ENCODE peak calls at places on chromosomes 1 and 21, in four cellular contexts. L is HepG2, N is NT2/D1, A is GM12878. P is an unnamed sample.
A peak's percentile ranks its signal among the peaks of the same experiment; 100 is the strongest.

GRCh38 chr1:230753586-230754251 is 6.5 kb downstream of the CAPN9 start:
- DNase-seq in L (peak; percentile 30), N (peak; percentile 86), A (no peak), P (peak; percentile 92)

GRCh38 chr1:119737040-119737682 is 25.4 kb downstream of the PHGDH start:
- DNase-seq in L (no peak), N (no peak), A (no peak), P (no peak)

GRCh38 chr1:6343506-6344405 is 49.8 kb downstream of the ACOT7 start:
- DNase-seq in L (peak; percentile 50), N (peak; percentile 13), A (no peak), P (peak; percentile 80)

GRCh38 chr1:7471836-7472235 is 299.3 kb upstream of the VAMP3 start:
- DNase-seq in L (no peak), N (no peak), A (no peak), P (no peak)

GRCh38 chr1:92096317-92096716 is 16.2 kb downstream of the BTBD8 start:
- DNase-seq in L (no peak), N (no peak), A (no peak), P (no peak)

GRCh38 chr1:154423303-154423987 is 18.3 kb downstream of the IL6R start:
- DNase-seq in L (no peak), N (no peak), A (no peak), P (no peak)

GRCh38 chr21:35697321-35697808 is 363.0 kb downstream of the SETD4 start:
- DNase-seq in L (no peak), N (no peak), A (no peak), P (no peak)

GRCh38 chr1:24392982-24393645 is 20.5 kb downstream of the STPG1 start:
- DNase-seq in L (no peak), N (no peak), A (no peak), P (no peak)

GRCh38 chr1:20329793-20330542 is 39.3 kb downstream of the VWA5B1 start:
- DNase-seq in L (no peak), N (no peak), A (no peak), P (no peak)

GRCh38 chr1:180231506-180232420 is 1.7 kb downstream of the LHX4 start:
- DNase-seq in L (no peak), N (no peak), A (no peak), P (peak; percentile 56)

GRCh38 chr1:156106624-156107488 is 7.7 kb upstream of the LMNA start:
- DNase-seq in L (no peak), N (no peak), A (no peak), P (no peak)

GRCh38 chr1:19676438-19676922 is 11.8 kb downstream of the HTR6 start:
- DNase-seq in L (peak; percentile 38), N (peak; percentile 59), A (no peak), P (peak; percentile 53)

GRCh38 chr1:161166669-161167548 is 683 bp downstream of the PPOX start:
- DNase-seq in L (no peak), N (no peak), A (no peak), P (peak; percentile 45)

GRCh38 chr1:1356796-1357401 is 1.5 kb downstream of the MXRA8 start:
- DNase-seq in L (no peak), N (no peak), A (no peak), P (no peak)

GRCh38 chr1:77832889-77833288 is 53.4 kb downstream of the MIGA1 start:
- DNase-seq in L (no peak), N (no peak), A (no peak), P (no peak)

DNA sequence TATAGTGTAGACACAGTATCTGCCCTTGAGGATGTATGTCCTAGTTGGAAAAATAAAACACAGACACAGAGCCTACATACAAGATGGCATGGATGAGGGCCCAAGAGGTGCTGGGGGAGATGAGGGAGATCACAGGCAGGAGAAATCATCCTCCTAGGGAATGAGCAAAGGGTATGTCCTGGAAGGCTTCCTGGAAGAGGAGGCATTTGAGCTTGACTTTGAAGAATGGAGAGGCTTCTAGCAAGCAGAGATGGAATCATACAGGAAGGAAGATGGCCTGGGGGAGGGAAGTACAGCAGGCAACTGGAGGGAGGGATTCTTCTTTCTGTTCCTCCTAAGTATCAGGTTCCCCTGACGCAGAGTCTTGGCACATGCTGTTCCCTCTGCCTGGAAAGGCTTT is 103.3 kb downstream of the LACTBL1 start:
- DNase-seq in L (no peak), N (no peak), A (no peak), P (no peak)
- TF ChIP-seq SUZ12 in L (no peak), N (no peak), A (no peak), P (no peak)

GRCh38 chr1:212208978-212209644 is 76.1 kb upstream of the PPP2R5A start:
- DNase-seq in L (no peak), N (no peak), A (no peak), P (no peak)

GRCh38 chr1:212212901-212213300 is 72.3 kb upstream of the PPP2R5A start:
- DNase-seq in L (no peak), N (no peak), A (no peak), P (no peak)

GRCh38 chr1:212213754-212214153 is 71.5 kb upstream of the PPP2R5A start:
- DNase-seq in L (no peak), N (no peak), A (no peak), P (no peak)

GRCh38 chr1:212212343-212212742 is 72.9 kb upstream of the PPP2R5A start:
- DNase-seq in L (no peak), N (no peak), A (no peak), P (no peak)

DNA sequence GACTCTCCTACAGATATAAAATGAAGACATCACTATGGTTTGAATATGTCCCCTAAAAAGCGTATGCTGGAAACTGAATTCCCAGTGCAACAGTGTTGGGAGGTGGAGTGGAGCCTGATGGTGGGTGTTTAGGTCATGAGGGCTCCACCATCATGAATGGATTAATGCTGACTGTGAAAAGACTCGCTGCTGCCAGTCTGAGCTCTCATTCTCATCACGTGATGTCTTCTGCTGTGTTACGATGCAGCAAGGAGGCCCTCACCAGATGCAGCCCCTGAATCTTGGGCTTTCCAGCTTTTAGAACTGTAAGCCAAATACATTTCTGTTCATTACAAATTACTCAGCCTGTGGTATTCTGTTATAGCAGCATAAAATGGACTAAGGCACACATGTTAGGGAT is 73.8 kb upstream of the PPP2R5A start:
- DNase-seq in L (no peak), N (no peak), A (no peak), P (no peak)
- TF ChIP-seq SUZ12 in L (no peak), N (no peak), A (no peak), P (no peak)

DNA sequence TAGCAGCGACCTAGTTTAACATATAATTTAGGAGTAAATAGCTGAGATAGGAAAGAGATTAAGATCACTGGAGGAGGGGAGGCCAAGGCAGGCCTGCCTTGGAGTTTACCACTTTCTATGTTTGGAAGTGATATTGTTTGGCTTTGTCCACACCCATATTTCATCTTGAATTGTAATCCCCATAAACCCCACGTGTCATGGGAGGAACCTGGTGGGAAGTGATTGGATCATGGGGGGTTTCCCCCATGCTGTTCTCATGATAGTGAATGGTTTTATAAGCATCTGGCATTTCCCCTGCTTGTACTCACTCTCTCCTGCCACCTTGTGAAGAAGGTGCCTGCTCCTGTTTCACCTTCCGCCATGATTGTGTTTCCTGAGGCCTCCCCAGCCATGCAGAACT is 58.3 kb upstream of the ARTN start:
- DNase-seq in L (no peak), N (no peak), A (no peak), P (no peak)
- TF ChIP-seq SUZ12 in L (no peak), N (no peak), A (no peak), P (no peak)

GRCh38 chr1:55484173-55484572 is 269.0 kb upstream of the USP24 start:
- DNase-seq in L (no peak), N (no peak), A (no peak), P (no peak)
- TF ChIP-seq SUZ12 in L (no peak), N (no peak), A (no peak), P (no peak)

GRCh38 chr1:83887483-83887882 is 111.4 kb downstream of the TTLL7 start:
- DNase-seq in L (no peak), N (no peak), A (no peak), P (no peak)

GRCh38 chr1:83883979-83884378 is 115.0 kb downstream of the TTLL7 start:
- DNase-seq in L (no peak), N (no peak), A (no peak), P (no peak)

GRCh38 chr1:83882906-83883305 is 116.0 kb downstream of the TTLL7 start:
- DNase-seq in L (no peak), N (no peak), A (no peak), P (peak; percentile 78)
- TF ChIP-seq SUZ12 in L (no peak), N (no peak), A (no peak), P (no peak)

GRCh38 chr1:9281071-9281827 is 11.4 kb upstream of the SPSB1 start:
- DNase-seq in L (no peak), N (no peak), A (no peak), P (no peak)
- TF ChIP-seq SUZ12 in L (no peak), N (no peak), A (no peak), P (no peak)

DNA sequence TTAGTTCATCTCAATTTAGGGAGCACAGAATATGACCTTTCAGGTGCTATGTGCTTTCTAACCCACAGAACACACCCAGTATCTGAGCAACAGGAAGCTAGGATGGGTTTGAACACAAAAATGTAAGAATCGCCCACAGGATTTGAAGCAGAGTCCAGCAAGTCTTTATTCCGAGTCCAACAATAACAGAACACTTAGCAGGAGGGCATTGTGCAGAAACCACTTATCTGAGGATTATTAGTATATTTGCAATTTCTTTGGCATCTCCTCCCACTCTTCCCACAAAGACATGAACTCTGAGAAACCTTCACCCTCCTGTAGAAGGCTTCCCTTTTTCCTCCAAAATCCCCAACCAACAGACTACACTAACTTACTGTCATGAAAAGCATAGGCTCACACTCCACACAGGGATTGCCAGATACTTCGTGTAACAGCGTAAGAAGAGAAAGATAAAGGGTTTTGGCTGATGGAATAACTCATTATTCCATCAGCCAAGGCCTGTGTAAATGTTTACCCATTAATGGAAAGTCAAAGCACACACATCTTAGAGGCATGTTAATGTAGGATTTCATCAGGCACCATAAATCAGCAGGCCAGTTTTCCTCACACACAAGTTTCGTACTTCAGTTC is 16.1 kb downstream of the SIPA1L2 start:
- DNase-seq in L (no peak), N (no peak), A (no peak), P (no peak)
- TF ChIP-seq SUZ12 in L (no peak), N (no peak), A (no peak), P (no peak)

P was measured in HEK293T.